ENCODE peak calls at places on chromosomes 3 and 15, in nine cellular contexts. A, L, F, C, G, Z, S, Q and K are unnamed samples.

GRCh38 chr15:42286445-42287029 is 13.3 kb upstream of the TMEM87A start:
- DNase-seq in G (no peak), Q (no peak), S (no peak), Z (peak), A (no peak), F (no peak), L (no peak), C (no peak), K (no peak)

GRCh38 chr15:71732636-71733035 is 77.7 kb upstream of the NR2E3 start:
- DNase-seq in C (no peak), S (no peak), Z (no peak), F (no peak), A (no peak), G (no peak), L (no peak), Q (peak), K (no peak)

GRCh38 chr3:17515445-17516227 is 226.8 kb downstream of the TBC1D5 start:
- DNase-seq in Z (no peak), G (no peak), C (no peak), S (no peak), A (no peak), Q (no peak), F (no peak), L (no peak), K (no peak)

GRCh38 chr15:67017318-67017717 is 48.1 kb upstream of the SMAD3 start:
- DNase-seq in F (no peak), S (no peak), G (no peak), C (no peak), L (no peak), Q (no peak), A (peak), Z (no peak), K (no peak)

GRCh38 chr3:156722219-156722618 is 47.8 kb downstream of the TIPARP start:
- DNase-seq in C (no peak), F (no peak), S (no peak), L (no peak), Q (no peak), A (no peak), Z (no peak), G (no peak), K (no peak)

GRCh38 chr3:5787863-5788488 is 600.5 kb downstream of the EDEM1 start:
- DNase-seq in C (no peak), F (no peak), G (no peak), S (peak), A (peak), Q (peak), L (no peak), Z (no peak), K (peak)

GRCh38 chr3:196981657-196982056 is 13.0 kb upstream of the PIGZ start:
- DNase-seq in Z (no peak), L (no peak), Q (no peak), A (no peak), G (no peak), S (no peak), C (no peak), F (no peak), K (no peak)

GRCh38 chr3:126108689-126109075 is 24.8 kb upstream of the SLC41A3 start:
- DNase-seq in C (no peak), G (no peak), Q (no peak), A (no peak), S (no peak), Z (no peak), L (no peak), F (no peak), K (no peak)

GRCh38 chr3:54120657-54121403 is 1.5 kb upstream of the CACNA2D3 start:
- DNase-seq in G (peak), S (no peak), C (no peak), Z (peak), A (peak), F (no peak), L (no peak), Q (no peak), K (no peak)

GRCh38 chr3:38315488-38316230 is 30.9 kb upstream of the XYLB start:
- DNase-seq in C (no peak), A (no peak), G (no peak), Z (no peak), S (no peak), L (no peak), Q (no peak), F (no peak), K (no peak)

GRCh38 chr3:130820976-130821375 is 72.9 kb upstream of the ATP2C1 start:
- DNase-seq in L (no peak), F (no peak), A (peak), S (no peak), C (no peak), G (no peak), Q (no peak), Z (peak), K (no peak)

GRCh38 chr3:50657816-50658215 is 16.9 kb upstream of the DOCK3 start:
- DNase-seq in Q (peak), C (no peak), G (no peak), L (no peak), F (no peak), S (no peak), A (no peak), Z (no peak), K (no peak)

GRCh38 chr15:90340345-90340744 is 11.7 kb upstream of the ZNF774 start:
- DNase-seq in A (no peak), F (no peak), Z (no peak), L (no peak), Q (peak), C (no peak), G (no peak), S (no peak), K (no peak)

GRCh38 chr3:49952924-49953323 is 13.0 kb downstream of the RBM6 start:
- DNase-seq in F (no peak), C (no peak), L (no peak), A (no peak), G (no peak), S (no peak), Z (no peak), Q (no peak), K (no peak)

GRCh38 chr15:85097706-85098105 is 116.0 kb downstream of the PDE8A start:
- DNase-seq in Q (no peak), L (no peak), F (no peak), Z (peak), A (no peak), C (no peak), G (no peak), S (no peak), K (no peak)

GRCh38 chr3:157127831-157128767 is 31.8 kb downstream of the CCNL1 start:
- DNase-seq in C (no peak), L (peak), Q (no peak), Z (peak), G (peak), A (peak), F (no peak), S (no peak), K (peak)

GRCh38 chr3:60250210-60250609 is 1001.0 kb downstream of the FHIT start:
- DNase-seq in L (no peak), A (no peak), Q (no peak), C (no peak), Z (peak), S (no peak), G (no peak), F (no peak), K (no peak)

GRCh38 chr3:121152573-121152972 is 244.6 kb downstream of the STXBP5L start:
- DNase-seq in A (no peak), L (no peak), C (no peak), S (no peak), Q (no peak), Z (peak), F (no peak), G (no peak), K (no peak)

GRCh38 chr15:39471791-39472190 is 109.1 kb upstream of the THBS1 start:
- DNase-seq in G (no peak), S (no peak), C (no peak), L (no peak), F (no peak), Z (peak), Q (no peak), A (no peak), K (no peak)

GRCh38 chr15:100236981-100237720 is 104.6 kb downstream of the ADAMTS17 start:
- DNase-seq in C (no peak), G (no peak), Z (no peak), S (no peak), F (no peak), L (no peak), Q (no peak), A (no peak), K (no peak)

GRCh38 chr3:58617338-58617761 is 40.2 kb upstream of the FAM107A start:
- DNase-seq in G (no peak), C (no peak), L (no peak), Z (no peak), Q (no peak), F (no peak), S (no peak), A (no peak), K (no peak)

GRCh38 chr15:85430406-85431204 is 50.2 kb downstream of the AKAP13 start:
- DNase-seq in F (no peak), S (no peak), G (no peak), Z (no peak), L (no peak), A (no peak), C (no peak), Q (no peak), K (no peak)

GRCh38 chr3:150335631-150336030 is 72.5 kb upstream of the TSC22D2 start:
- DNase-seq in G (no peak), C (no peak), S (no peak), Q (no peak), A (no peak), F (no peak), L (no peak), Z (no peak), K (no peak)

GRCh38 chr3:108076564-108076963 is 14.3 kb downstream of the CD47 start:
- DNase-seq in Q (no peak), Z (peak), G (no peak), A (no peak), S (no peak), C (no peak), L (no peak), F (no peak), K (no peak)

GRCh38 chr15:73989001-73989798 is 2.9 kb downstream of the STOML1 start:
- DNase-seq in G (no peak), Z (peak), Q (no peak), A (no peak), S (no peak), L (no peak), F (no peak), C (no peak), K (no peak)

GRCh38 chr3:122688996-122689395 is 8.4 kb downstream of the PARP14 start:
- DNase-seq in G (no peak), C (no peak), S (no peak), Q (no peak), L (no peak), A (no peak), Z (peak), F (no peak), K (no peak)

GRCh38 chr3:186540444-186541226 is 3.5 kb downstream of the CRYGS start:
- DNase-seq in C (peak), Z (peak), S (peak), Q (peak), F (peak), A (peak), G (no peak), L (peak), K (peak)

GRCh38 chr15:99958426-99959097 is 225.3 kb upstream of the LYSMD4 start:
- DNase-seq in S (no peak), A (no peak), G (no peak), L (no peak), Z (no peak), C (no peak), Q (no peak), F (no peak), K (no peak)

GRCh38 chr15:30670056-30670455 is 44.1 kb downstream of the ARHGAP11B start:
- DNase-seq in G (no peak), A (no peak), F (no peak), Q (no peak), L (no peak), C (no peak), S (no peak), Z (no peak), K (no peak)

GRCh38 chr15:78427985-78428384 is 10.0 kb upstream of the IREB2 start:
- DNase-seq in C (no peak), Z (no peak), G (no peak), Q (no peak), L (no peak), S (no peak), F (no peak), A (no peak), K (no peak)

GRCh38 chr15:67253517-67254237 is 784 bp downstream of the AAGAB start:
- DNase-seq in A (peak), Z (peak), C (no peak), S (no peak), L (no peak), F (no peak), G (no peak), Q (no peak), K (no peak)

GRCh38 chr3:8529197-8529637 is 27.6 kb downstream of the LMCD1 start:
- DNase-seq in G (no peak), L (no peak), A (peak), C (no peak), F (no peak), Z (peak), Q (no peak), S (no peak), K (no peak)

GRCh38 chr3:3893590-3893989 is 94.4 kb downstream of the LRRN1 start:
- DNase-seq in A (no peak), C (no peak), F (no peak), Q (no peak), Z (no peak), S (no peak), L (no peak), G (no peak), K (no peak)

GRCh38 chr3:170499562-170500156 is 81.0 kb downstream of the CLDN11 start:
- DNase-seq in G (no peak), Z (peak), L (no peak), F (no peak), A (peak), C (no peak), S (no peak), Q (no peak), K (peak)

GRCh38 chr3:99741588-99741987 is 76.1 kb upstream of the CMSS1 start:
- DNase-seq in F (no peak), A (no peak), C (no peak), S (no peak), G (no peak), Q (no peak), L (no peak), Z (no peak), K (no peak)

GRCh38 chr15:31571676-31572075 is 245.0 kb downstream of the KLF13 start:
- DNase-seq in G (no peak), L (no peak), Q (no peak), F (no peak), Z (peak), C (no peak), A (no peak), S (no peak), K (no peak)

GRCh38 chr3:64053581-64053980 is 30.3 kb upstream of the PSMD6 start:
- DNase-seq in Z (no peak), C (no peak), F (no peak), G (no peak), S (no peak), A (no peak), L (no peak), Q (no peak), K (no peak)

GRCh38 chr3:177694316-177694715 is 497.0 kb upstream of the TBL1XR1 start:
- DNase-seq in Q (no peak), F (no peak), S (no peak), L (no peak), G (no peak), Z (peak), C (no peak), A (no peak), K (no peak)

GRCh38 chr3:135549928-135550327 is 415.6 kb upstream of the PPP2R3A start:
- DNase-seq in Q (no peak), F (no peak), S (no peak), L (no peak), C (no peak), Z (no peak), G (no peak), A (no peak), K (no peak)

GRCh38 chr15:60374628-60375081 is 23.1 kb downstream of the ANXA2 start:
- DNase-seq in Q (no peak), Z (peak), G (no peak), F (peak), A (peak), S (no peak), C (no peak), L (no peak), K (peak)